ENCODE peak calls at places on chromosomes 16 and 17, in six cellular contexts. C is mucosa of descending colon, M is thoracic aorta, R is tibial artery, Y is body of pancreas, F is heart right ventricle. X is an unnamed sample. For H3K4me1 and H3K9me3, the result is how much of the 10 kb centered on the place peaks cover.

GRCh38 chr17:16926591-16927451 is 45.1 kb downstream of the TNFRSF13B start:
- DNase-seq in C (no peak), M (no peak), R (peak), Y (no peak), F (no peak), X (no peak)

GRCh38 chr16:81708459-81709368 is 70.4 kb upstream of the PLCG2 start:
- DNase-seq in C (peak), M (no peak), R (no peak), Y (peak), F (no peak), X (no peak)

GRCh38 chr17:50468120-50469004 is at the start of gene CHAD:
- DNase-seq in C (no peak), M (no peak), R (no peak), Y (no peak), F (no peak), X (no peak)

GRCh38 chr16:3945751-3946603 is 65.5 kb upstream of the CREBBP start:
- DNase-seq in C (no peak), M (peak), R (no peak), Y (peak), F (peak), X (peak)

GRCh38 chr16:79211581-79211980 is 389.0 kb downstream of the MAF start:
- DNase-seq in C (no peak), M (no peak), R (no peak), Y (no peak), F (no peak), X (no peak)

GRCh38 chr17:51947160-51947559 is 211.4 kb downstream of the CA10 start:
- DNase-seq in C (no peak), M (no peak), R (no peak), Y (no peak), F (no peak), X (no peak)

GRCh38 chr17:66855204-66855603 is 20.3 kb downstream of the CACNG5 start:
- DNase-seq in C (no peak), M (no peak), R (no peak), Y (no peak), F (no peak), X (no peak)

GRCh38 chr17:38729886-38730525 is at the start of gene CISD3:
- DNase-seq in C (peak), M (no peak), R (peak), Y (peak), F (peak), X (peak)

GRCh38 chr17:14923981-14924380 is 341.1 kb downstream of the PMP22 start:
- DNase-seq in C (no peak), M (no peak), R (no peak), Y (no peak), F (no peak), X (no peak)

GRCh38 chr17:11986939-11987329 is 10.3 kb downstream of the ZNF18 start:
- DNase-seq in C (no peak), M (no peak), R (no peak), Y (no peak), F (peak), X (no peak)

GRCh38 chr17:6749519-6749918 is 6.3 kb upstream of the XAF1 start:
- DNase-seq in C (no peak), M (no peak), R (no peak), Y (no peak), F (no peak), X (no peak)

GRCh38 chr17:44795928-44796327 is 34.2 kb downstream of the GJC1 start:
- DNase-seq in C (no peak), M (no peak), R (no peak), Y (no peak), F (no peak), X (no peak)

GRCh38 chr16:89502319-89502843 is 5.8 kb upstream of the SPG7 start:
- DNase-seq in C (peak), M (no peak), R (no peak), Y (peak), F (no peak), X (peak)

GRCh38 chr17:57739402-57740224 is 5.5 kb downstream of the CCDC182 start:
- DNase-seq in C (no peak), M (no peak), R (no peak), Y (no peak), F (no peak), X (no peak)

GRCh38 chr17:50117202-50118040 is 12.5 kb downstream of the SAMD14 start:
- DNase-seq in C (peak), M (no peak), R (no peak), Y (peak), F (no peak), X (peak)

GRCh38 chr16:78249056-78249455 is 149.6 kb downstream of the WWOX start:
- DNase-seq in C (peak), M (no peak), R (no peak), Y (peak), F (peak), X (peak)

GRCh38 chr16:52123842-52124241 is 423.1 kb downstream of the TOX3 start:
- DNase-seq in C (no peak), M (no peak), R (no peak), Y (no peak), F (no peak), X (no peak)

GRCh38 chr17:12815642-12816141 is 26.4 kb downstream of the ARHGAP44 start:
- DNase-seq in C (no peak), M (no peak), R (no peak), Y (no peak), F (no peak), X (no peak)

GRCh38 chr17:2872282-2872681 is 76.0 kb downstream of the RAP1GAP2 start:
- DNase-seq in C (no peak), M (no peak), R (no peak), Y (no peak), F (no peak), X (no peak)

GRCh38 chr17:2874211-2874686 is 78.0 kb downstream of the RAP1GAP2 start:
- DNase-seq in C (no peak), M (no peak), R (no peak), Y (peak), F (no peak), X (no peak)

GRCh38 chr17:2869604-2870003 is 73.4 kb downstream of the RAP1GAP2 start:
- DNase-seq in C (no peak), M (no peak), R (no peak), Y (peak), F (no peak), X (no peak)

GRCh38 chr17:2871205-2871604 is 75.0 kb downstream of the RAP1GAP2 start:
- DNase-seq in C (no peak), M (no peak), R (no peak), Y (no peak), F (no peak), X (no peak)

GRCh38 chr17:2871720-2872119 is 75.5 kb downstream of the RAP1GAP2 start:
- DNase-seq in C (no peak), M (no peak), R (no peak), Y (no peak), F (no peak), X (no peak)
- H3K4me1 ChIP-seq in C (under half), M (under half), R (under half), Y (half or more), F (under half), X (under half)

DNA sequence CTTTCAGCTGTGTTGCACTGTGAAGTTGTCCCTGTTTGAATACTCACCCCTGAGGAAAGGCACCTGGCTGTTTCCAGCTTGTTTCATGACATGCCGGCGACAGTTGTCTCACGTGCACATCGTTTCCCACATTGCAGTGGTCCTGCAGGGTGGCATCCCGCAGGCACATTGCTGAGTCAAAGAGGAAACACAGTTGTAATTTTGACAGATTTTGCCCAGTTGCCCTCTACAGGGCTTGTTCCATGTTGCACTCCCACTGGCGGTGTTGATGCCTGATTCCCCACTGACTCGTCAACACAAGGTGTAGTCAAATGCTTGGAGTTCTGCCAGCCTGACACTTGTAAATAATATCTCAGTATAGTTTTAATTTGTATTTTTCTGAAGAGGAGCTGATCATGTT is 23.8 kb downstream of the EPN2 start:
- DNase-seq in C (no peak), M (no peak), R (no peak), Y (no peak), F (no peak), X (no peak)
- TF ChIP-seq CTCF in C (no peak), M (no peak), R (no peak), Y (no peak), F (no peak), X (no peak)

GRCh38 chr16:35714665-35715064 is 2255.3 kb downstream of the TP53TG3F start:
- DNase-seq in C (no peak), M (no peak), R (no peak), Y (no peak), F (peak), X (peak)
- H3K9me3 ChIP-seq in C (half or more), M (under half), R (under half), Y (under half), F (under half), X (under half)

GRCh38 chr16:73122604-73123386 is 74.9 kb upstream of the ZFHX3 start:
- DNase-seq in C (no peak), M (no peak), R (peak), Y (peak), F (peak), X (no peak)
- H3K4me1 ChIP-seq in C (under half), M (under half), R (under half), Y (under half), F (under half), X (under half)